ENCODE peak calls at places on chromosomes 5 and 9, in four cellular contexts. O is HuH-7; Y is stimulated activated CD4-positive, alpha-beta T cell treated with anti-CD3 and anti-CD28 coated beads, Interleukin-1b, Interleukin-23, amount 100 ng/mL, for 24 hours; P is pancreas. L is an unnamed sample.

GRCh38 chr9:131045300-131046092 is 36.5 kb downstream of the LAMC3 start:
- DNase-seq in O (no peak), Y (no peak), P (no peak), L (peak)

GRCh38 chr9:86353591-86354047 is 591 bp downstream of the TUT7 start:
- DNase-seq in O (no peak), Y (no peak), P (no peak), L (no peak)

GRCh38 chr9:72271617-72272478 is 93.2 kb downstream of the ZFAND5 start:
- DNase-seq in O (peak), Y (peak), P (peak), L (peak)

GRCh38 chr5:45694255-45694834 is 1.8 kb downstream of the HCN1 start:
- DNase-seq in O (no peak), Y (no peak), P (no peak), L (no peak)

GRCh38 chr5:92644271-92644886 is 936.6 kb downstream of the NR2F1-AS1 start:
- DNase-seq in O (no peak), Y (no peak), P (no peak), L (no peak)

GRCh38 chr9:97866848-97867247 is 13.8 kb downstream of the FOXE1 start:
- DNase-seq in O (no peak), Y (no peak), P (no peak), L (no peak)

GRCh38 chr9:131862261-131862660 is 122.4 kb upstream of the RAPGEF1 start:
- DNase-seq in O (no peak), Y (no peak), P (no peak), L (no peak)

GRCh38 chr9:68964102-68964541 is 49.8 kb downstream of the PRKACG start:
- DNase-seq in O (no peak), Y (no peak), P (no peak), L (no peak)

GRCh38 chr5:143659614-143660238 is 152.2 kb upstream of the HMHB1 start:
- DNase-seq in O (no peak), Y (no peak), P (no peak), L (no peak)

GRCh38 chr5:34497031-34497808 is 158.9 kb upstream of the RAI14 start:
- DNase-seq in O (peak), Y (no peak), P (no peak), L (peak)

GRCh38 chr5:6202615-6203365 is 175.6 kb downstream of the MED10 start:
- DNase-seq in O (no peak), Y (no peak), P (no peak), L (peak)

GRCh38 chr5:66769839-66770617 is 173.8 kb downstream of the MAST4 start:
- DNase-seq in O (peak), Y (no peak), P (no peak), L (no peak)